ENCODE peak calls at places on chromosomes 16 and 17, in nine cellular contexts. M is aorta; N is Ammon's horn; T is EH; K is SK-MEL-5; B is prostate gland; G is transverse colon; F is NCI-H2029; W is activated CD8-positive, alpha-beta memory T cell treated with anti-CD3 and anti-CD28 coated beads for 1 hour. R is an unnamed sample.

GRCh38 chr17:35774499-35774898 is 13.8 kb downstream of the C17orf50 start:
- DNase-seq in F (peak), B (peak), M (peak), K (no peak), N (peak), W (no peak), G (peak), T (peak), R (peak)

GRCh38 chr17:55420776-55421178 is 858 bp downstream of the MMD start:
- DNase-seq in M (peak), N (peak), K (peak), W (no peak), B (peak), F (no peak), T (peak), G (peak), R (peak)

GRCh38 chr17:51270675-51271074 is 10.3 kb downstream of the UTP18 start:
- DNase-seq in M (no peak), F (no peak), G (no peak), N (no peak), T (no peak), K (no peak), B (no peak), W (no peak), R (no peak)

GRCh38 chr16:17392127-17392856 is 78.5 kb downstream of the XYLT1 start:
- DNase-seq in T (no peak), G (no peak), N (no peak), F (no peak), B (no peak), M (no peak), W (no peak), K (no peak), R (no peak)

GRCh38 chr16:84464116-84464515 is 40.3 kb downstream of the MEAK7 start:
- DNase-seq in G (no peak), M (no peak), F (no peak), K (no peak), B (no peak), W (no peak), N (no peak), T (no peak), R (no peak)

GRCh38 chr17:6524520-6524919 is 31.8 kb downstream of the PITPNM3 start:
- DNase-seq in B (no peak), F (no peak), N (no peak), M (no peak), T (no peak), W (no peak), K (no peak), G (no peak), R (no peak)

GRCh38 chr16:20884240-20884556 is 16.0 kb downstream of the DCUN1D3 start:
- DNase-seq in N (no peak), G (peak), M (no peak), B (no peak), K (no peak), W (no peak), T (peak), F (no peak), R (no peak)

GRCh38 chr16:81623365-81624102 is 155.6 kb upstream of the PLCG2 start:
- DNase-seq in B (peak), F (no peak), K (peak), W (no peak), G (peak), M (no peak), T (peak), N (peak), R (peak)

GRCh38 chr17:34613064-34614019 is 34.0 kb downstream of the TMEM132E start:
- DNase-seq in T (no peak), W (no peak), M (no peak), G (no peak), F (peak), N (peak), K (no peak), B (peak), R (peak)

GRCh38 chr17:4463818-4464501 is 30.2 kb downstream of the SPNS3 start:
- DNase-seq in F (no peak), K (no peak), N (peak), W (no peak), T (no peak), M (no peak), G (no peak), B (no peak), R (no peak)

GRCh38 chr17:36095992-36096391 is 6.0 kb upstream of the CCL3 start:
- DNase-seq in N (no peak), W (no peak), F (no peak), B (no peak), K (no peak), M (no peak), G (no peak), T (no peak), R (no peak)

GRCh38 chr17:71110326-71110725 is 941.0 kb downstream of the KCNJ2 start:
- DNase-seq in M (no peak), T (no peak), G (no peak), W (no peak), K (no peak), F (no peak), N (no peak), B (no peak), R (no peak)

GRCh38 chr16:50306287-50306686 is 39.9 kb downstream of the ADCY7 start:
- DNase-seq in G (no peak), T (no peak), N (no peak), M (peak), K (no peak), B (no peak), W (no peak), F (no peak), R (no peak)